ENCODE peak calls at places on chromosomes 6 and 20, in six cellular contexts. D is left lobe of liver; S is foreskin fibroblast; B is RWPE1; M is CD8-positive, alpha-beta T cell; U is glutamatergic neuron. C is an unnamed sample.

GRCh38 chr6:16320533-16321340 is 82.3 kb downstream of the GMPR start:
- DNase-seq in D (no peak), S (peak; percentile 74), B (no peak), M (no peak), U (peak; percentile 77), C (no peak)

GRCh38 chr6:150200428-150201105 is 57.7 kb downstream of the PPP1R14C start:
- DNase-seq in D (no peak), S (no peak), B (no peak), M (no peak), U (no peak), C (no peak)

GRCh38 chr20:60203451-60203850 is 245.2 kb downstream of the CDH26 start:
- DNase-seq in D (no peak), S (no peak), B (peak; percentile 82), M (no peak), U (no peak), C (no peak)

GRCh38 chr20:9389321-9389720 is 125.1 kb upstream of the LAMP5 start:
- DNase-seq in D (no peak), S (no peak), B (no peak), M (no peak), U (no peak), C (no peak)

GRCh38 chr6:166394036-166394892 is 11.5 kb upstream of the MPC1 start:
- DNase-seq in D (peak; percentile 84), S (no peak), B (no peak), M (no peak), U (no peak), C (no peak)

GRCh38 chr6:293185-294174 is 1.2 kb downstream of the DUSP22 start:
- DNase-seq in D (peak; percentile 70), S (no peak), B (peak; percentile 26), M (no peak), U (no peak), C (peak; percentile 53)

GRCh38 chr6:89148016-89148750 is 2.3 kb downstream of the PM20D2 start:
- DNase-seq in D (no peak), S (no peak), B (no peak), M (no peak), U (no peak), C (no peak)

GRCh38 chr6:132746049-132746448 is 11.7 kb downstream of the VNN2 start:
- DNase-seq in D (no peak), S (no peak), B (no peak), M (no peak), U (no peak), C (no peak)

GRCh38 chr20:4813839-4814695 is 92.4 kb downstream of the PRND start:
- DNase-seq in D (no peak), S (no peak), B (no peak), M (peak; percentile 45), U (no peak), C (no peak)

GRCh38 chr6:108876929-108877775 is 28.9 kb downstream of the ARMC2 start:
- DNase-seq in D (no peak), S (peak; percentile 91), B (no peak), M (no peak), U (no peak), C (no peak)

GRCh38 chr6:168884646-168885086 is 369.0 kb downstream of the THBS2 start:
- DNase-seq in D (peak; percentile 62), S (peak; percentile 35), B (peak; percentile 87), M (peak; percentile 58), U (peak; percentile 86), C (peak; percentile 81)

C was measured in ovary.